ENCODE peak calls at places on chromosomes 1 and 21, in five cellular contexts. Y is choroid plexus epithelial cell, Z is heart left ventricle, J is transverse colon, T is astrocyte of the spinal cord. S is an unnamed sample.

GRCh38 chr1:76354236-76354635 is 279.7 kb downstream of the ST6GALNAC3 start:
- DNase-seq in T (no peak), Z (no peak), J (no peak), Y (no peak), S (no peak)

GRCh38 chr1:2956571-2956970 is 64.7 kb upstream of the ACTRT2 start:
- DNase-seq in J (no peak), T (no peak), Y (no peak), Z (no peak), S (no peak)

GRCh38 chr1:42979037-42979432 is 20.4 kb upstream of the SLC2A1 start:
- DNase-seq in T (peak), J (no peak), Z (no peak), Y (peak), S (no peak)

GRCh38 chr1:94906382-94906781 is 20.5 kb downstream of the CNN3 start:
- DNase-seq in J (no peak), Z (no peak), Y (no peak), T (no peak), S (no peak)

GRCh38 chr1:52759908-52760307 is 33.7 kb downstream of the ZYG11B start:
- DNase-seq in T (no peak), Z (no peak), Y (no peak), J (no peak), S (no peak)

GRCh38 chr1:217137210-217137871 is 414.1 kb upstream of the ESRRG start:
- DNase-seq in Y (no peak), T (no peak), Z (no peak), J (no peak), S (no peak)

GRCh38 chr1:233680000-233680399 is 66.1 kb downstream of the KCNK1 start:
- DNase-seq in J (no peak), T (no peak), Z (no peak), Y (no peak), S (no peak)

GRCh38 chr1:168321945-168322344 is 41.3 kb downstream of the TBX19 start:
- DNase-seq in Z (no peak), T (peak), J (no peak), Y (peak), S (peak)

GRCh38 chr1:154812911-154813816 is 56.9 kb downstream of the KCNN3 start:
- DNase-seq in Z (no peak), Y (peak), J (no peak), T (peak), S (peak)

GRCh38 chr1:90716552-90717355 is at the start of gene BARHL2:
- DNase-seq in Z (no peak), J (no peak), T (no peak), Y (no peak), S (no peak)

GRCh38 chr1:167808104-167808503 is 86.3 kb downstream of the MPZL1 start:
- DNase-seq in Y (peak), Z (no peak), T (no peak), J (no peak), S (peak)

GRCh38 chr1:8349473-8349865 is 31.6 kb downstream of the SLC45A1 start:
- DNase-seq in Y (no peak), J (no peak), T (no peak), Z (no peak), S (no peak)

GRCh38 chr21:14480601-14481000 is 65.5 kb downstream of the SAMSN1 start:
- DNase-seq in J (peak), T (no peak), Y (peak), Z (no peak), S (peak)

GRCh38 chr1:25683731-25684130 is 67.1 kb downstream of the MAN1C1 start:
- DNase-seq in Z (no peak), J (no peak), Y (peak), T (no peak), S (peak)

GRCh38 chr1:89609781-89610456 is 23.0 kb upstream of the LRRC8C start:
- DNase-seq in J (no peak), Y (no peak), T (no peak), Z (no peak), S (no peak)

GRCh38 chr1:89609339-89609725 is 23.6 kb upstream of the LRRC8C start:
- DNase-seq in Z (no peak), T (no peak), Y (no peak), J (no peak), S (no peak)

GRCh38 chr1:89608627-89609338 is 24.1 kb upstream of the LRRC8C start:
- DNase-seq in Z (no peak), Y (no peak), T (no peak), J (peak), S (no peak)

GRCh38 chr1:89611721-89612120 is 21.2 kb upstream of the LRRC8C start:
- DNase-seq in J (no peak), T (no peak), Y (no peak), Z (no peak), S (no peak)

GRCh38 chr1:89610457-89610991 is 22.4 kb upstream of the LRRC8C start:
- DNase-seq in Z (peak), T (no peak), Y (no peak), J (no peak), S (no peak)
- H3K4me3 ChIP-seq in Z (no peak), T (no peak), Y (no peak), J (no peak), S (no peak)

GRCh38 chr1:179108644-179109043 is 26.8 kb downstream of the TOR3A start:
- DNase-seq in Z (no peak), T (no peak), Y (no peak), J (no peak), S (no peak)

GRCh38 chr1:179103999-179104398 is 22.1 kb downstream of the TOR3A start:
- DNase-seq in Y (no peak), Z (no peak), T (no peak), J (no peak), S (no peak)

GRCh38 chr1:179104851-179105250 is 23.0 kb downstream of the TOR3A start:
- DNase-seq in J (no peak), Z (no peak), T (no peak), Y (no peak), S (no peak)

GRCh38 chr1:179107706-179108629 is 26.1 kb downstream of the TOR3A start:
- DNase-seq in Z (no peak), J (no peak), T (no peak), Y (no peak), S (no peak)

DNA sequence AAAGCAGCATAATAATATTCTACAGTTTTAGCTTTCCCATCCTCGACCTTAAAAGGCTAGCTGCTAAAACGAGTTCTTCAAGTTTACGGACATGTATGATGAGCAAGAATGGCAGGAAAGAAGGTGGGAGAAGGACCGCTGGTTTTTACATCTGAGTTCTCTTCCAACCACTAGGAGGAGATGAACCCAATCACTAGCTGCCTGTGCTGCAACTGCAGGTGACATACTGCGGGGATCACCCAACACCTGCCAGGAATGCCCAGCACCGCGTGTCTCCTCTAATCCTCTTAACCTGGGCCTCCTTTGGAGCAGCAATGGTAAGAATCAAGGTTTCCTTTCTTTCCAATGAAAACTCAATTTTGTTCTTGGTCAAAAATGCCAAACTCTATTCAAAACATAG is 23.5 kb downstream of the TOR3A start:
- DNase-seq in T (no peak), Y (peak), J (no peak), Z (no peak), S (no peak)
- TF ChIP-seq CTCF in T (peak), Y (peak), J (no peak), Z (peak), S (peak)

GRCh38 chr1:58249729-58250586 is 296.6 kb downstream of the OMA1 start:
- DNase-seq in Y (peak), Z (peak), T (peak), J (no peak), S (peak)

GRCh38 chr1:58251415-58252073 is 295.0 kb downstream of the OMA1 start:
- DNase-seq in Y (peak), T (no peak), Z (no peak), J (no peak), S (peak)

GRCh38 chr1:58248067-58248466 is 298.5 kb downstream of the OMA1 start:
- DNase-seq in T (no peak), J (no peak), Y (no peak), Z (no peak), S (no peak)

GRCh38 chr1:58249371-58249728 is 297.2 kb downstream of the OMA1 start:
- DNase-seq in J (no peak), Z (no peak), Y (no peak), T (no peak), S (no peak)

GRCh38 chr1:58250587-58250948 is 296.0 kb downstream of the OMA1 start:
- DNase-seq in Y (no peak), J (no peak), T (no peak), Z (no peak), S (no peak)
- H3K4me3 ChIP-seq in Y (no peak), J (no peak), T (peak), Z (peak), S (no peak)

GRCh38 chr1:30380625-30380984 is 342.8 kb downstream of the MATN1 start:
- DNase-seq in T (no peak), Y (no peak), J (no peak), Z (no peak), S (no peak)
- TF ChIP-seq CTCF in T (no peak), Y (no peak), J (no peak), Z (no peak), S (no peak)

DNA sequence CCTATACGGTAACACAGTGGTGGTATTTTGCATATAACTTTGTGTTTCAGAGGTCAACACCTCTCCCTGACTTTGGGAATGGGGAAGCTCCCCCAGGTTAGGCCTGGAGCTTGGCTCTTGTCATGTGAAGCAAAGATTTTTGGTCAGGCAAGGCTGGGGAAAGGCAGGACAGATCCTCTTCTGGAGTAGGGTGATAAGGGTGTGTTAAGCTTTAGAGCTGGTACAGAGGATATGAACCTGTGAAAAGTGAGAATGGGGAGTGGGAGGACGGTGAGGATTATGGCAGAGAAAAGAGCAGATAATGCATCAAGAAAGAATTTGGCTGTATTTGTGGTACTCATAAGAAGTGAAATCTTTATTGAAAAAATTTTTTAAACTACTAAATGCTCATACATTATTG is 2.3 kb downstream of the RPF1 start:
- DNase-seq in Z (no peak), J (no peak), T (no peak), Y (no peak), S (no peak)
- H3K4me3 ChIP-seq in Z (no peak), J (no peak), T (no peak), Y (no peak), S (no peak)

GRCh38 chr1:47759581-47760247 is 237.5 kb downstream of the TRABD2B start:
- DNase-seq in T (no peak), Y (no peak), J (peak), Z (no peak), S (no peak)
- TF ChIP-seq CTCF in T (no peak), Y (no peak), J (no peak), Z (no peak), S (no peak)

GRCh38 chr1:200744143-200744542 is 5.5 kb downstream of the CAMSAP2 start:
- DNase-seq in T (no peak), Y (no peak), Z (no peak), J (no peak), S (no peak)
- H3K4me3 ChIP-seq in T (no peak), Y (no peak), Z (no peak), J (no peak), S (no peak)

DNA sequence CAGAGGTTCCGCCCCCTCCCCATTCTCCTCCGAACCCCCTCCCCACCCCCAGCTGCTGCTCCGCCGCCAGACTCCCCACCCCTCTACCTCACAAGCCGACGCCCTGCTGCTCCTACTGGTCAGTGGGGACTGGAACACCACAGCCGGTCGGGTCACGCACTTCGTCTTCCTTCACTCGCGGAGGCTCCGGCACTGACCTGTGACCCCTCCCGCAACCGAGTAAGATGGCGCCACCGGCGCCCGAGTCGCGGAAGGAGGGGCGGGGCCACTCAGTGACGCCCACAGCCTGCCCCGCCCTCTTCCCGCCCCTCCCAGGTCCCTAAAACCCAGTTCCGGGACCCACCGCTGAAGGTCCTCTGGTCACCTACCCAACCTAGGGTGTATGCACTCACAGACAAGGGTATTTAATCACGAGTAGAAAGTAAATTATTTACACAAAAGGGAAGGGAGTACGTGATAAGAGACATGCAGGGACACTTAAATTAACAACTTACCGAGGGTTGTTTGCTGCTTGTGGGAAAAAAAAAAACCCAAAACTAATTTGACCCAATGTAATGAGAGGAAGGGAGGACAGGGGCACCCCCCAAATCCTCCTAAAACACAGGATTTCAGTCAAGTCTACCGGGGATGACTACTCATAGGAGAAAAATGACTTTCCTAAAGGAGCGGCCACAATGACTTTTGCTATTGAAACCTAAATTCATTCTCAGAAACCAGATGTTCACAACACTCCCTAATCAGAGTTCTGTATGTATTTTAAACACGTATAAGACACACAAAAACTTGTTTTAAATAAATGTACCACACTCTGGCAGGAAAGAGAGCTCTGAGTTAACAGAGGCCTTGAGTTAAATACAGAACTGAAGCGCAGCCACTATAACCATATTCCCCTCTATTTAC is at the start of gene RIT1:
- DNase-seq in Z (peak), T (peak), Y (peak), J (peak), S (peak)
- TF ChIP-seq CTCF in Z (no peak), T (no peak), Y (no peak), J (peak), S (no peak)